ENCODE peak calls at places on chromosomes 1 and 21, in nine cellular contexts. One of them, this sample, is unnamed.
A peak's percentile ranks its signal among the peaks of the same experiment; 100 is the strongest.

GRCh38 chr1:47984175-47984789 is 12.9 kb downstream of the TRABD2B start:
- DNase-seq in SK-N-SH: no peak
- DNase-seq in neuronal stem cell: no peak
- DNase-seq in psoas muscle: peak; percentile 57
- DNase-seq in mammary epithelial cell: no peak
- DNase-seq in A549: no peak
- DNase-seq in HCT116: no peak
- DNase-seq in mesendoderm: peak; percentile 76
- DNase-seq in CD8-positive, alpha-beta memory T cell: no peak
- DNase-seq in this sample: no peak

GRCh38 chr1:77143529-77144121 is 75.6 kb downstream of the PIGK start:
- DNase-seq in mammary epithelial cell: no peak
- DNase-seq in neuronal stem cell: no peak
- DNase-seq in mesendoderm: no peak
- DNase-seq in SK-N-SH: peak; percentile 15
- DNase-seq in HCT116: no peak
- DNase-seq in psoas muscle: no peak
- DNase-seq in CD8-positive, alpha-beta memory T cell: no peak
- DNase-seq in A549: peak; percentile 2
- DNase-seq in this sample: peak; percentile 2

GRCh38 chr1:24929091-24929875 is 793 bp downstream of the RUNX3 start:
- DNase-seq in CD8-positive, alpha-beta memory T cell: peak; percentile 64
- DNase-seq in neuronal stem cell: peak; percentile 41
- DNase-seq in A549: peak; percentile 27
- DNase-seq in psoas muscle: no peak
- DNase-seq in mesendoderm: peak; percentile 62
- DNase-seq in mammary epithelial cell: peak; percentile 21
- DNase-seq in HCT116: no peak
- DNase-seq in SK-N-SH: peak; percentile 54
- DNase-seq in this sample: no peak

GRCh38 chr1:78292361-78292760 is 198.4 kb upstream of the PTGFR start:
- DNase-seq in HCT116: no peak
- DNase-seq in A549: no peak
- DNase-seq in mammary epithelial cell: no peak
- DNase-seq in mesendoderm: no peak
- DNase-seq in psoas muscle: no peak
- DNase-seq in SK-N-SH: no peak
- DNase-seq in neuronal stem cell: no peak
- DNase-seq in CD8-positive, alpha-beta memory T cell: no peak
- DNase-seq in this sample: no peak

GRCh38 chr21:38898422-38899098 is 92.8 kb downstream of the ETS2 start:
- DNase-seq in neuronal stem cell: no peak
- DNase-seq in A549: no peak
- DNase-seq in mammary epithelial cell: no peak
- DNase-seq in SK-N-SH: no peak
- DNase-seq in psoas muscle: no peak
- DNase-seq in CD8-positive, alpha-beta memory T cell: no peak
- DNase-seq in mesendoderm: no peak
- DNase-seq in HCT116: no peak
- DNase-seq in this sample: no peak

GRCh38 chr1:16999863-17000262 is 11.9 kb downstream of the ATP13A2 start:
- DNase-seq in SK-N-SH: peak; percentile 34
- DNase-seq in psoas muscle: no peak
- DNase-seq in mesendoderm: no peak
- DNase-seq in A549: no peak
- DNase-seq in mammary epithelial cell: no peak
- DNase-seq in CD8-positive, alpha-beta memory T cell: no peak
- DNase-seq in neuronal stem cell: no peak
- DNase-seq in HCT116: no peak
- DNase-seq in this sample: no peak

GRCh38 chr1:108719654-108720435 is 7.1 kb downstream of the FNDC7 start:
- DNase-seq in psoas muscle: no peak
- DNase-seq in A549: peak; percentile 59
- DNase-seq in mammary epithelial cell: peak; percentile 89
- DNase-seq in HCT116: peak; percentile 65
- DNase-seq in neuronal stem cell: no peak
- DNase-seq in mesendoderm: peak; percentile 36
- DNase-seq in CD8-positive, alpha-beta memory T cell: no peak
- DNase-seq in SK-N-SH: no peak
- DNase-seq in this sample: no peak

GRCh38 chr1:243508303-243508713 is 252.5 kb downstream of the SDCCAG8 start:
- DNase-seq in neuronal stem cell: no peak
- DNase-seq in mesendoderm: no peak
- DNase-seq in A549: no peak
- DNase-seq in CD8-positive, alpha-beta memory T cell: peak; percentile 30
- DNase-seq in SK-N-SH: no peak
- DNase-seq in HCT116: no peak
- DNase-seq in psoas muscle: no peak
- DNase-seq in mammary epithelial cell: no peak
- DNase-seq in this sample: peak; percentile 16

GRCh38 chr21:42174173-42174572 is 44.8 kb upstream of the ABCG1 start:
- DNase-seq in CD8-positive, alpha-beta memory T cell: no peak
- DNase-seq in neuronal stem cell: no peak
- DNase-seq in SK-N-SH: no peak
- DNase-seq in HCT116: no peak
- DNase-seq in mesendoderm: peak; percentile 14
- DNase-seq in A549: peak; percentile 16
- DNase-seq in mammary epithelial cell: no peak
- DNase-seq in psoas muscle: no peak
- DNase-seq in this sample: no peak

GRCh38 chr1:12407050-12407961 is 177.5 kb downstream of the VPS13D start:
- DNase-seq in CD8-positive, alpha-beta memory T cell: no peak
- DNase-seq in HCT116: peak; percentile 12
- DNase-seq in neuronal stem cell: no peak
- DNase-seq in mesendoderm: no peak
- DNase-seq in SK-N-SH: peak; percentile 12
- DNase-seq in mammary epithelial cell: peak; percentile 52
- DNase-seq in A549: peak; percentile 65
- DNase-seq in psoas muscle: no peak
- DNase-seq in this sample: peak; percentile 49

GRCh38 chr1:12406218-12407021 is 176.6 kb downstream of the VPS13D start:
- DNase-seq in SK-N-SH: no peak
- DNase-seq in HCT116: no peak
- DNase-seq in psoas muscle: no peak
- DNase-seq in CD8-positive, alpha-beta memory T cell: no peak
- DNase-seq in mammary epithelial cell: no peak
- DNase-seq in mesendoderm: peak; percentile 63
- DNase-seq in neuronal stem cell: peak; percentile 46
- DNase-seq in A549: no peak
- DNase-seq in this sample: no peak

GRCh38 chr1:12407962-12408288 is 178.1 kb downstream of the VPS13D start:
- DNase-seq in HCT116: no peak
- DNase-seq in A549: no peak
- DNase-seq in SK-N-SH: no peak
- DNase-seq in mammary epithelial cell: no peak
- DNase-seq in psoas muscle: no peak
- DNase-seq in mesendoderm: no peak
- DNase-seq in neuronal stem cell: no peak
- DNase-seq in CD8-positive, alpha-beta memory T cell: no peak
- DNase-seq in this sample: no peak

GRCh38 chr1:12404918-12405317 is 175.1 kb downstream of the VPS13D start:
- DNase-seq in SK-N-SH: no peak
- DNase-seq in psoas muscle: no peak
- DNase-seq in A549: no peak
- DNase-seq in CD8-positive, alpha-beta memory T cell: no peak
- DNase-seq in mesendoderm: no peak
- DNase-seq in mammary epithelial cell: no peak
- DNase-seq in neuronal stem cell: no peak
- DNase-seq in HCT116: no peak
- DNase-seq in this sample: no peak

GRCh38 chr1:12405325-12406217 is 175.7 kb downstream of the VPS13D start:
- DNase-seq in HCT116: no peak
- DNase-seq in A549: peak; percentile 34
- DNase-seq in SK-N-SH: no peak
- DNase-seq in mammary epithelial cell: no peak
- DNase-seq in psoas muscle: no peak
- DNase-seq in neuronal stem cell: no peak
- DNase-seq in CD8-positive, alpha-beta memory T cell: no peak
- DNase-seq in mesendoderm: peak; percentile 45
- DNase-seq in this sample: peak; percentile 69
- H3K27ac ChIP-seq in HCT116: no peak overlapping the region
- H3K27ac ChIP-seq in A549: peak overlapping the region; percentile 45
- H3K27ac ChIP-seq in SK-N-SH: no peak overlapping the region
- H3K27ac ChIP-seq in mammary epithelial cell: no peak overlapping the region
- H3K27ac ChIP-seq in psoas muscle: peak overlapping the region; percentile 66
- H3K27ac ChIP-seq in neuronal stem cell: peak overlapping the region; percentile 69
- H3K27ac ChIP-seq in CD8-positive, alpha-beta memory T cell: no peak overlapping the region
- H3K27ac ChIP-seq in mesendoderm: no peak overlapping the region
- H3K27ac ChIP-seq in this sample: no peak overlapping the region

DNA sequence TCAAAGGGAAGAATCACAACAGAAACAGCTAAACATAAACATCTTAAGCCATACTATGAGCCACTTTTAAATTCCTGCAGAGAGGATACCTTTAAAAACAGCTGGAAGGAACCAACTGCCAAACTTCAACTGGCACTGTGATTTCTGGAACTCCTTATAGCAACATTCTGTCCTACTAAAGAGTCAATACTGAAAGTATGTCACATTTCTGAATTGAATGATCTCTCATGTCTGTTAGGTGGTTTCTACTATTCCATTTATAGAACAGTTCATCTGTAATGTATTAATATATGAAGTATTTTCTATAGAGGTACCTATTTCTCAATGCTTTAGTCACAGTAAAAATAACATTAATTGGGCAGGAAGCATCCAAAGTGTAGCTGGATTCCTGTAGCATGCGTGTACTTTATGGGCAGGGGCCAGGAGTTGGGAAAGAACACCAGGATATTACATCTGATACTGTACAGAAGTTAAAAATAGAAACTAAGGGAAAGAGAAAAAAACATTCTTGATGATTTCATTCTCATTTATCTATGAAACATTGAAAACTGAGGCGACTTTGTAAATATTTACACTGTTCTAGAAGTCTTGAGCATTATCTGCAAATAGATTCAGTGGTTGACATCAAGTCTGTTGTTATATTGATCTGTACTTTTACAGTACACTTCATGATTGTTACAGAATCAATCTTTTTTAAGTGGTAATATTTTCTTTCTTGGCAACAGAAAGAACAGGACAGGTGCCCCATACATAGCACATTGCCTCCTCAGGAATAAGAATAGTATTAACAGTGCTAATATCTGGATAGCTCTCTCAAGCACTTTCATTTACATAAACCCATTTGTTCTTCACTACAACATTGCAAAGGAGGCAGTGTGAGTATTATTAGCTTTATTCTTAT is 6.1 kb upstream of the ZNF281 start:
- DNase-seq in mesendoderm: no peak
- DNase-seq in neuronal stem cell: no peak
- DNase-seq in mammary epithelial cell: peak; percentile 94
- DNase-seq in CD8-positive, alpha-beta memory T cell: no peak
- DNase-seq in HCT116: peak; percentile 82
- DNase-seq in psoas muscle: peak; percentile 68
- DNase-seq in SK-N-SH: no peak
- DNase-seq in A549: peak; percentile 89
- DNase-seq in this sample: no peak
- H3K4me3 ChIP-seq in mesendoderm: no peak overlapping the region
- H3K4me3 ChIP-seq in neuronal stem cell: no peak overlapping the region
- H3K4me3 ChIP-seq in mammary epithelial cell: peak overlapping the region; percentile 19
- H3K4me3 ChIP-seq in CD8-positive, alpha-beta memory T cell: no peak overlapping the region
- H3K4me3 ChIP-seq in HCT116: peak overlapping the region; percentile 3
- H3K4me3 ChIP-seq in psoas muscle: no peak overlapping the region
- H3K4me3 ChIP-seq in SK-N-SH: no peak overlapping the region
- H3K4me3 ChIP-seq in A549: no peak overlapping the region
- H3K4me3 ChIP-seq in this sample: no peak overlapping the region

DNA sequence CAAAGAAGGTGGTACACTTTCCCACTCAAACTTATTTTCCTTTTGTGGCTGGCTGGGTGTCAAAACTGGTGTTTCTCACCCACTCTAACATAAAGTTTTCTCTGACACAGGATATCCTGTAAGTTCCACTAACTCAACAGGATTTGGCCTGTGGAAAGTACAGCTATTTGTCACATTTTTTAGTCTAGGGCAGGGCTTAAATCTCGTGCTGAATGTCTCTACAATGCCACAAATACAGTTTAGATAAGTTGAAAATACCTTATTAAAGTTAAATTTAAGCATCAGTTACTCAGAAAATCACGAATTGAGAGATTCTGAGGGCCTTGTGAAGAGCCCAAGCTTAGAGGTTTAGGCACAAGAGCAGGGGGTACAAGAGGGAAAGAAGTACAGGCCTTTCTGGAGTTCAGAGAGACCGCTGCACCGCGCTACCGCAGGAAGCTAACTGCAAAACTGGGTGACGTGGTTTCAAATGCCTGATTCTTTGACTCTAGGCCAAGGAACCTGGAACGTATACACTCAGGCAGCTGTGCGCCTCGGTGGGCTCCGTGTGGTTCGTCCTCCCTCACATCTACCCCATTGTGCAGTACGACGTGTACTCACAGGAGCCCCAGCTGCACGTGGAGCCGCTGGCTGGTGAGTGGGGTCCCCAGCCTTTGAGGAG is 23.4 kb upstream of the PWP2 start:
- DNase-seq in SK-N-SH: no peak
- DNase-seq in HCT116: no peak
- DNase-seq in A549: no peak
- DNase-seq in neuronal stem cell: no peak
- DNase-seq in mammary epithelial cell: no peak
- DNase-seq in mesendoderm: no peak
- DNase-seq in psoas muscle: no peak
- DNase-seq in CD8-positive, alpha-beta memory T cell: peak; percentile 58
- DNase-seq in this sample: peak; percentile 46
- H3K4me1 ChIP-seq in SK-N-SH: no peaks in the 10 kb centered on the region
- H3K4me1 ChIP-seq in HCT116: no peaks in the 10 kb centered on the region
- H3K4me1 ChIP-seq in A549: no peaks in the 10 kb centered on the region
- H3K4me1 ChIP-seq in neuronal stem cell: no peaks in the 10 kb centered on the region
- H3K4me1 ChIP-seq in mammary epithelial cell: no peaks in the 10 kb centered on the region
- H3K4me1 ChIP-seq in mesendoderm: no peaks in the 10 kb centered on the region
- H3K4me1 ChIP-seq in psoas muscle: no peaks in the 10 kb centered on the region
- H3K4me1 ChIP-seq in CD8-positive, alpha-beta memory T cell: peaks cover 90% of the 10 kb centered on the region
- H3K4me1 ChIP-seq in this sample: peaks cover 2% of the 10 kb centered on the region

GRCh38 chr1:209425959-209426358 is 157.6 kb upstream of the CAMK1G start:
- DNase-seq in HCT116: no peak
- DNase-seq in mesendoderm: no peak
- DNase-seq in mammary epithelial cell: no peak
- DNase-seq in CD8-positive, alpha-beta memory T cell: no peak
- DNase-seq in A549: no peak
- DNase-seq in psoas muscle: no peak
- DNase-seq in SK-N-SH: no peak
- DNase-seq in neuronal stem cell: no peak
- DNase-seq in this sample: no peak

GRCh38 chr1:209421186-209421585 is 162.3 kb upstream of the CAMK1G start:
- DNase-seq in CD8-positive, alpha-beta memory T cell: no peak
- DNase-seq in mammary epithelial cell: peak; percentile 76
- DNase-seq in A549: no peak
- DNase-seq in neuronal stem cell: no peak
- DNase-seq in mesendoderm: no peak
- DNase-seq in psoas muscle: no peak
- DNase-seq in HCT116: no peak
- DNase-seq in SK-N-SH: no peak
- DNase-seq in this sample: no peak

GRCh38 chr1:209417761-209418160 is 165.8 kb upstream of the CAMK1G start:
- DNase-seq in SK-N-SH: no peak
- DNase-seq in neuronal stem cell: no peak
- DNase-seq in CD8-positive, alpha-beta memory T cell: no peak
- DNase-seq in psoas muscle: no peak
- DNase-seq in mesendoderm: no peak
- DNase-seq in A549: no peak
- DNase-seq in mammary epithelial cell: peak; percentile 76
- DNase-seq in HCT116: no peak
- DNase-seq in this sample: no peak

GRCh38 chr1:209427277-209427676 is 156.2 kb upstream of the CAMK1G start:
- DNase-seq in mammary epithelial cell: no peak
- DNase-seq in psoas muscle: no peak
- DNase-seq in SK-N-SH: no peak
- DNase-seq in HCT116: no peak
- DNase-seq in CD8-positive, alpha-beta memory T cell: no peak
- DNase-seq in mesendoderm: no peak
- DNase-seq in A549: no peak
- DNase-seq in neuronal stem cell: no peak
- DNase-seq in this sample: no peak

GRCh38 chr1:209422281-209422680 is 161.2 kb upstream of the CAMK1G start:
- DNase-seq in A549: no peak
- DNase-seq in neuronal stem cell: no peak
- DNase-seq in CD8-positive, alpha-beta memory T cell: no peak
- DNase-seq in psoas muscle: no peak
- DNase-seq in SK-N-SH: no peak
- DNase-seq in mesendoderm: no peak
- DNase-seq in mammary epithelial cell: no peak
- DNase-seq in HCT116: no peak
- DNase-seq in this sample: no peak
- H3K27ac ChIP-seq in A549: no peak overlapping the region
- H3K27ac ChIP-seq in neuronal stem cell: no peak overlapping the region
- H3K27ac ChIP-seq in CD8-positive, alpha-beta memory T cell: no peak overlapping the region
- H3K27ac ChIP-seq in psoas muscle: no peak overlapping the region
- H3K27ac ChIP-seq in SK-N-SH: no peak overlapping the region
- H3K27ac ChIP-seq in mesendoderm: no peak overlapping the region
- H3K27ac ChIP-seq in mammary epithelial cell: no peak overlapping the region
- H3K27ac ChIP-seq in HCT116: no peak overlapping the region
- H3K27ac ChIP-seq in this sample: no peak overlapping the region

This sample was measured in small intestine.